ENCODE peak calls at places on chromosomes 16 and 17, in seven cellular contexts. H is IMR-90, E is H9, G is H1, Z is trophoblast cell, W is mesenchymal stem cell, Q is neuronal stem cell. L is an unnamed sample.

GRCh38 chr16:53404959-53405358 is 29.3 kb upstream of the RBL2 start:
- DNase-seq in H (no peak), E (no peak), G (no peak), Z (no peak), W (no peak), Q (no peak), L (no peak)

GRCh38 chr16:52372313-52372712 is 174.6 kb downstream of the TOX3 start:
- DNase-seq in H (no peak), E (no peak), G (no peak), Z (no peak), W (no peak), Q (no peak), L (peak)

GRCh38 chr17:56045907-56046306 is 107.4 kb upstream of the ANKFN1 start:
- DNase-seq in H (no peak), E (no peak), G (no peak), Z (no peak), W (no peak), Q (no peak), L (no peak)

GRCh38 chr17:7056386-7056785 is 12.5 kb upstream of the SLC16A11 start:
- DNase-seq in H (no peak), E (no peak), G (no peak), Z (no peak), W (peak), Q (no peak), L (no peak)

GRCh38 chr17:7781467-7781866 is 52.5 kb upstream of the KDM6B start:
- DNase-seq in H (no peak), E (no peak), G (no peak), Z (no peak), W (peak), Q (no peak), L (no peak)

GRCh38 chr17:17300624-17301568 is 2.3 kb upstream of the NT5M start:
- DNase-seq in H (peak), E (peak), G (peak), Z (peak), W (peak), Q (peak), L (peak)

GRCh38 chr16:16150117-16150877 is 73.0 kb downstream of the ABCC6 start:
- DNase-seq in H (peak), E (no peak), G (no peak), Z (no peak), W (no peak), Q (no peak), L (no peak)

GRCh38 chr17:81948635-81949378 is 1.8 kb upstream of the MYADML2 start:
- DNase-seq in H (no peak), E (no peak), G (no peak), Z (peak), W (no peak), Q (no peak), L (no peak)

GRCh38 chr17:62902573-62903229 is 63.3 kb upstream of the TANC2 start:
- DNase-seq in H (no peak), E (no peak), G (no peak), Z (no peak), W (no peak), Q (no peak), L (no peak)

GRCh38 chr17:17401271-17401781 is 75.5 kb upstream of the MED9 start:
- DNase-seq in H (no peak), E (peak), G (peak), Z (peak), W (peak), Q (no peak), L (peak)

GRCh38 chr17:32386844-32387243 is 36.9 kb downstream of the ZNF207 start:
- DNase-seq in H (peak), E (no peak), G (no peak), Z (no peak), W (no peak), Q (no peak), L (no peak)

GRCh38 chr17:72219136-72219823 is 98.5 kb downstream of the SOX9 start:
- DNase-seq in H (no peak), E (peak), G (no peak), Z (no peak), W (peak), Q (peak), L (peak)

GRCh38 chr17:27460196-27460725 is 4.0 kb downstream of the KSR1 start:
- DNase-seq in H (no peak), E (no peak), G (no peak), Z (no peak), W (no peak), Q (no peak), L (no peak)

GRCh38 chr17:79393358-79394038 is 217.4 kb downstream of the RBFOX3 start:
- DNase-seq in H (peak), E (peak), G (peak), Z (peak), W (peak), Q (peak), L (peak)

GRCh38 chr16:23702951-23703350 is 10.1 kb downstream of the ERN2 start:
- DNase-seq in H (no peak), E (no peak), G (no peak), Z (no peak), W (no peak), Q (no peak), L (no peak)

GRCh38 chr17:62869885-62870580 is 61.9 kb upstream of the MARCHF10 start:
- DNase-seq in H (peak), E (peak), G (peak), Z (peak), W (peak), Q (peak), L (peak)

GRCh38 chr17:7549401-7550055 is 670 bp downstream of the TNFSF12 start:
- DNase-seq in H (no peak), E (no peak), G (no peak), Z (no peak), W (peak), Q (no peak), L (no peak)

GRCh38 chr17:20206591-20206990 is 197.4 kb downstream of the SPECC1 start:
- DNase-seq in H (peak), E (no peak), G (no peak), Z (no peak), W (peak), Q (no peak), L (no peak)

GRCh38 chr17:61299517-61300513 is 99.8 kb upstream of the TBX2 start:
- DNase-seq in H (no peak), E (peak), G (no peak), Z (peak), W (no peak), Q (no peak), L (no peak)

GRCh38 chr16:734981-735881 is 5.6 kb downstream of the CIAO3 start:
- DNase-seq in H (no peak), E (no peak), G (no peak), Z (no peak), W (no peak), Q (no peak), L (no peak)

GRCh38 chr16:89434490-89434889 is 55.9 kb downstream of the ANKRD11 start:
- DNase-seq in H (no peak), E (no peak), G (no peak), Z (no peak), W (no peak), Q (no peak), L (no peak)

GRCh38 chr16:20763461-20764232 is at the start of gene ACSM3:
- DNase-seq in H (peak), E (peak), G (peak), Z (peak), W (peak), Q (peak), L (peak)

GRCh38 chr17:21357696-21358095 is 18.5 kb upstream of the KCNJ12 start:
- DNase-seq in H (no peak), E (no peak), G (no peak), Z (no peak), W (no peak), Q (no peak), L (peak)

GRCh38 chr17:15464629-15465028 is 2.8 kb downstream of the CDRT4 start:
- DNase-seq in H (no peak), E (no peak), G (no peak), Z (no peak), W (no peak), Q (no peak), L (no peak)

GRCh38 chr17:42519546-42520444 is 16.2 kb upstream of the NAGLU start:
- DNase-seq in H (peak), E (peak), G (peak), Z (peak), W (peak), Q (peak), L (peak)

GRCh38 chr17:1590031-1590746 is 27.6 kb upstream of the PITPNA start:
- DNase-seq in H (peak), E (no peak), G (no peak), Z (peak), W (peak), Q (no peak), L (peak)

GRCh38 chr17:66649818-66650489 is 185.0 kb upstream of the CACNG5 start:
- DNase-seq in H (no peak), E (no peak), G (no peak), Z (no peak), W (no peak), Q (no peak), L (no peak)

GRCh38 chr16:27253526-27253930 is 15.0 kb downstream of the NSMCE1 start:
- DNase-seq in H (peak), E (no peak), G (no peak), Z (no peak), W (peak), Q (no peak), L (no peak)

GRCh38 chr17:52709724-52710123 is 551.2 kb upstream of the CA10 start:
- DNase-seq in H (no peak), E (no peak), G (no peak), Z (no peak), W (no peak), Q (no peak), L (no peak)

GRCh38 chr17:67245073-67245693 is at the start of gene HELZ:
- DNase-seq in H (peak), E (peak), G (no peak), Z (peak), W (peak), Q (peak), L (peak)

GRCh38 chr17:3026125-3026855 is 37.1 kb downstream of the OR1D5 start:
- DNase-seq in H (no peak), E (peak), G (no peak), Z (no peak), W (no peak), Q (no peak), L (no peak)

GRCh38 chr17:81539571-81539900 is 11.4 kb downstream of the FSCN2 start:
- DNase-seq in H (no peak), E (no peak), G (no peak), Z (no peak), W (no peak), Q (no peak), L (no peak)

GRCh38 chr17:14138649-14139048 is 69.3 kb downstream of the COX10 start:
- DNase-seq in H (no peak), E (no peak), G (no peak), Z (no peak), W (no peak), Q (no peak), L (peak)

GRCh38 chr16:57689772-57690558 is 4.6 kb upstream of the DRC7 start:
- DNase-seq in H (no peak), E (no peak), G (no peak), Z (peak), W (no peak), Q (no peak), L (peak)

GRCh38 chr16:20854963-20855362 is 45.2 kb downstream of the DCUN1D3 start:
- DNase-seq in H (no peak), E (no peak), G (no peak), Z (no peak), W (no peak), Q (no peak), L (no peak)

GRCh38 chr16:1899641-1900451 is 18.4 kb downstream of the HS3ST6 start:
- DNase-seq in H (no peak), E (no peak), G (no peak), Z (peak), W (no peak), Q (no peak), L (no peak)

GRCh38 chr17:59761385-59762021 is 54.0 kb downstream of the VMP1 start:
- DNase-seq in H (peak), E (no peak), G (no peak), Z (peak), W (peak), Q (peak), L (peak)
- H2BK120ac ChIP-seq in H (peak), E (no peak), G (peak), Z (peak), W (peak), Q (no peak), L (no peak)

DNA sequence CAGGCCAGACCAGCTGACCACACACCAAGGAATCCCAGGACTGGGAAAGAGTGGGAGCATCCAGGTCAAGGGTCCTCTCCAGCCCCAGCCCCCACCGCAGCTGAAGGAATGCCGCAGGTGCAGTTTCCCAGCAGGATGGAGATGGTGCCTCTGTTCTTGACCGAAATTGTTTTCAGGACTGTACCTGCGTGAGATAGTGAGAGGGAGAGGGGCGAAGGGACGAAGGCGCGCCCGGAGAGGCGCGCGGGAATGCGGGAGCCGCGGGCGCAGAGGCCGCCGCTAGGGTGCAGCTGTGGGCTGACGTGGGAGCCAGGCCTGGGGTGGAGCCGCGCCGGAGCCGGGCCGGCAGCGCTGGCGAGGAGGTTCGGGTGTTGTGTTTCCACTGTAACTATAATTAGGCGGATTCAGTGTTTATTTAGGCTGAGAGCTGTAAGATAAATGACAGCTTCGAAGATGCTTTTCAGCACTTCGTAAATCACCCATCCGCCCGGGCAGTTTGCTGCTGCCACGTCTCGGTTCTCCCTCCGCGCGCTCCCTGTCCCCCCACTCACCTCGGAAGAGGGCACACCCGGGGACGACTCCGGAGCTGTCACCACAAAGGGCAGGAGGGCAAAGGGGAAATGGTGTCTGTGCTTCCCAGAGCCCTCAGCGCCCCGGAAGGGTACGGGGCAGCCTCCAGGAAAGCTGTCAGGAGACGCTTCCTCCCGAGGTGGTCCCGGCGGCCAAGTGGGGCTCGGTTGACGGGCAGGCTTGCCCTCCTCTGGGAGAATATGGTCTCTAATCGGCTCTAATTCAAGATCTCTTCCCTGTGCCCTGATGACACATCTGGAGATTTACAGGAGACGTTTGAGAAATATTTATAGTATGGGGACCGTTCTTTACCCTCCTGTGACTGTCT is 38.2 kb downstream of the HOXB1 start:
- DNase-seq in H (peak), E (peak), G (no peak), Z (peak), W (peak), Q (no peak), L (no peak)
- H2BK120ac ChIP-seq in H (peak), E (no peak), G (no peak), Z (peak), W (no peak), Q (no peak), L (no peak)

GRCh38 chr16:66677179-66677578 is 19.4 kb downstream of the CMTM4 start:
- DNase-seq in H (no peak), E (no peak), G (no peak), Z (no peak), W (no peak), Q (no peak), L (no peak)

GRCh38 chr16:66678314-66678713 is 18.2 kb downstream of the CMTM4 start:
- DNase-seq in H (no peak), E (no peak), G (no peak), Z (peak), W (no peak), Q (no peak), L (no peak)

GRCh38 chr16:66682271-66682670 is 14.3 kb downstream of the CMTM4 start:
- DNase-seq in H (no peak), E (no peak), G (no peak), Z (no peak), W (no peak), Q (no peak), L (no peak)

GRCh38 chr16:66677836-66678235 is 18.7 kb downstream of the CMTM4 start:
- DNase-seq in H (no peak), E (no peak), G (no peak), Z (no peak), W (no peak), Q (no peak), L (no peak)

GRCh38 chr16:66681676-66682075 is 14.9 kb downstream of the CMTM4 start:
- DNase-seq in H (no peak), E (no peak), G (no peak), Z (no peak), W (no peak), Q (no peak), L (no peak)
- H2BK120ac ChIP-seq in H (no peak), E (no peak), G (no peak), Z (no peak), W (no peak), Q (no peak), L (no peak)

GRCh38 chr16:75617121-75617520 is 6.0 kb downstream of the ADAT1 start:
- DNase-seq in H (no peak), E (no peak), G (no peak), Z (no peak), W (no peak), Q (no peak), L (no peak)

GRCh38 chr16:75614247-75614897 is 8.7 kb downstream of the ADAT1 start:
- DNase-seq in H (peak), E (no peak), G (no peak), Z (no peak), W (peak), Q (no peak), L (no peak)

GRCh38 chr16:75618782-75619181 is 4.3 kb downstream of the ADAT1 start:
- DNase-seq in H (no peak), E (no peak), G (no peak), Z (no peak), W (no peak), Q (no peak), L (no peak)

GRCh38 chr16:75620326-75621169 is 2.5 kb downstream of the ADAT1 start:
- DNase-seq in H (no peak), E (no peak), G (no peak), Z (no peak), W (no peak), Q (no peak), L (no peak)

GRCh38 chr16:75616541-75617010 is 6.5 kb downstream of the ADAT1 start:
- DNase-seq in H (no peak), E (no peak), G (no peak), Z (no peak), W (no peak), Q (no peak), L (no peak)
- H2BK120ac ChIP-seq in H (no peak), E (no peak), G (no peak), Z (no peak), W (no peak), Q (no peak), L (no peak)

DNA sequence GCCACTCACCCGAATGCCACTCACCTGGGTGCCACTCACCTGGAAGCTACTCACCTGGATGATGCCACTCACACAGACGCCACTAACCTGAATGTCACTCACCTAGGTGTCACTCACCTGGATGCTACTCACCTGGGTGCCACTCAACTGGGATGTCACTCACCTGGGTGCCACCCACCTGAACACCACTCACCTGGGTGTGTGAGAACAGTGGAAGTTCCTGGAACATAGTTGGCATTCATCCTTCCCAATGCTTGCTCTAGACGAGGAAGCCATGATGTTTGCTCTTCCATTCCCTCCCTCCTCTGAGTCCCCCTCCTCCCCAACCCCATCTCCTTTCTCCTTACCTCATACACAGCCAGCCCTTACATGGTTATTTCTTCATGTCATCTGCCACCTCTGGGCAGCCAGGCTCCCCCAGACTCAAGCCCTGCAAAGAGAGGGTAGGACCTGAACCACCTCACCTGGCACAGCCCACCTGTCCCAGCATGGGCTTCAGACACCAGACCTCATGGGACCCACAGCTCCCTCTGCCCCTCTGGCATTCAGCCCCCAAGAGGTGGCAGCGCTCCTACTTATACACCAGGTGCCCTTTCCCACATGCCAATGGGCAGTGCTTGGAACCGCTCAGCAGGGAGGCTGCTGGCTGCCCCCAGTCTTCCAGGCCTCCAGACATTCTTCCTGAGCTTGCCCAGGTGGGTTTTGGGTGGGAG is 171.8 kb upstream of the FOXF1 start:
- DNase-seq in H (no peak), E (no peak), G (no peak), Z (no peak), W (no peak), Q (no peak), L (no peak)
- H2BK120ac ChIP-seq in H (peak), E (no peak), G (no peak), Z (no peak), W (no peak), Q (no peak), L (no peak)

GRCh38 chr16:19760336-19761060 is 42.4 kb downstream of the IQCK start:
- DNase-seq in H (no peak), E (no peak), G (no peak), Z (no peak), W (no peak), Q (no peak), L (no peak)
- H2BK120ac ChIP-seq in H (no peak), E (no peak), G (no peak), Z (no peak), W (no peak), Q (no peak), L (no peak)